ENCODE peak calls at places on chromosome 17, in seven cellular contexts. F, X, E, K, U, P and V are unnamed samples.

GRCh38 chr17:49696233-49696761 is 11.5 kb downstream of the SLC35B1 start:
- DNase-seq in F (no peak), X (no peak), E (no peak), K (no peak), U (no peak), P (peak; percentile 87), V (no peak)

GRCh38 chr17:77281904-77282367 is 141.2 kb downstream of the SEC14L1 start:
- DNase-seq in F (no peak), X (peak; percentile 44), E (peak; percentile 73), K (no peak), U (peak; percentile 72), P (no peak), V (no peak)

GRCh38 chr17:44010966-44011647 is 3.7 kb downstream of the TMEM101 start:
- DNase-seq in F (no peak), X (no peak), E (no peak), K (no peak), U (no peak), P (no peak), V (no peak)

GRCh38 chr17:77319211-77320031 is 178.7 kb downstream of the SEC14L1 start:
- DNase-seq in F (no peak), X (peak; percentile 85), E (peak; percentile 89), K (peak; percentile 91), U (peak; percentile 94), P (peak; percentile 63), V (peak; percentile 96)

GRCh38 chr17:66540131-66540781 is 237.8 kb downstream of the PRKCA start:
- DNase-seq in F (no peak), X (no peak), E (no peak), K (peak; percentile 88), U (no peak), P (no peak), V (no peak)

GRCh38 chr17:38898812-38899348 is 26.5 kb upstream of the LASP1NB start:
- DNase-seq in F (no peak), X (no peak), E (no peak), K (peak; percentile 69), U (peak; percentile 72), P (peak; percentile 92), V (no peak)

GRCh38 chr17:60091908-60092331 is 13.2 kb upstream of the HEATR6 start:
- DNase-seq in F (no peak), X (no peak), E (peak; percentile 41), K (peak; percentile 79), U (no peak), P (no peak), V (no peak)

GRCh38 chr17:78524870-78525510 is 52.2 kb downstream of the DNAH17 start:
- DNase-seq in F (no peak), X (no peak), E (no peak), K (no peak), U (no peak), P (no peak), V (no peak)

GRCh38 chr17:13851889-13852288 is 217.4 kb upstream of the COX10 start:
- DNase-seq in F (no peak), X (no peak), E (no peak), K (no peak), U (no peak), P (no peak), V (no peak)

GRCh38 chr17:10754861-10755591 is 25.2 kb upstream of the TMEM220 start:
- DNase-seq in F (no peak), X (no peak), E (no peak), K (no peak), U (no peak), P (no peak), V (no peak)